ENCODE peak calls at places on chromosomes 6 and 20, in seven cellular contexts. V, P, I, H, J, B and X are unnamed samples. For H3K4me1, the result is how much of the 10 kb centered on the place peaks cover.

GRCh38 chr6:78746457-78746856 is 120.9 kb upstream of the IRAK1BP1 start:
- DNase-seq in V (no peak), P (no peak), I (no peak), H (no peak), J (no peak), B (no peak), X (no peak)

GRCh38 chr20:37803476-37804307 is 99.2 kb upstream of the VSTM2L start:
- DNase-seq in V (no peak), P (no peak), I (no peak), H (no peak), J (no peak), B (no peak), X (no peak)

GRCh38 chr6:40713002-40713719 is 126.0 kb upstream of the LRFN2 start:
- DNase-seq in V (peak), P (no peak), I (no peak), H (no peak), J (no peak), B (no peak), X (no peak)

GRCh38 chr20:45867811-45868176 is 10.4 kb downstream of the ZSWIM3 start:
- DNase-seq in V (no peak), P (no peak), I (no peak), H (no peak), J (no peak), B (no peak), X (no peak)

GRCh38 chr6:90403489-90404381 is 107.1 kb upstream of the BACH2 start:
- DNase-seq in V (no peak), P (no peak), I (peak), H (peak), J (peak), B (no peak), X (no peak)

GRCh38 chr6:139114741-139115140 is 20.1 kb upstream of the HECA start:
- DNase-seq in V (no peak), P (no peak), I (no peak), H (no peak), J (no peak), B (no peak), X (no peak)

GRCh38 chr6:112927641-112928040 is 580.5 kb downstream of the RFPL4B start:
- DNase-seq in V (no peak), P (no peak), I (no peak), H (no peak), J (no peak), B (no peak), X (no peak)

GRCh38 chr6:52087498-52087999 is at the start of gene PKHD1:
- DNase-seq in V (peak), P (no peak), I (no peak), H (no peak), J (no peak), B (peak), X (no peak)

GRCh38 chr6:150238294-150238693 is 95.5 kb downstream of the PPP1R14C start:
- DNase-seq in V (no peak), P (peak), I (peak), H (no peak), J (no peak), B (no peak), X (peak)

DNA sequence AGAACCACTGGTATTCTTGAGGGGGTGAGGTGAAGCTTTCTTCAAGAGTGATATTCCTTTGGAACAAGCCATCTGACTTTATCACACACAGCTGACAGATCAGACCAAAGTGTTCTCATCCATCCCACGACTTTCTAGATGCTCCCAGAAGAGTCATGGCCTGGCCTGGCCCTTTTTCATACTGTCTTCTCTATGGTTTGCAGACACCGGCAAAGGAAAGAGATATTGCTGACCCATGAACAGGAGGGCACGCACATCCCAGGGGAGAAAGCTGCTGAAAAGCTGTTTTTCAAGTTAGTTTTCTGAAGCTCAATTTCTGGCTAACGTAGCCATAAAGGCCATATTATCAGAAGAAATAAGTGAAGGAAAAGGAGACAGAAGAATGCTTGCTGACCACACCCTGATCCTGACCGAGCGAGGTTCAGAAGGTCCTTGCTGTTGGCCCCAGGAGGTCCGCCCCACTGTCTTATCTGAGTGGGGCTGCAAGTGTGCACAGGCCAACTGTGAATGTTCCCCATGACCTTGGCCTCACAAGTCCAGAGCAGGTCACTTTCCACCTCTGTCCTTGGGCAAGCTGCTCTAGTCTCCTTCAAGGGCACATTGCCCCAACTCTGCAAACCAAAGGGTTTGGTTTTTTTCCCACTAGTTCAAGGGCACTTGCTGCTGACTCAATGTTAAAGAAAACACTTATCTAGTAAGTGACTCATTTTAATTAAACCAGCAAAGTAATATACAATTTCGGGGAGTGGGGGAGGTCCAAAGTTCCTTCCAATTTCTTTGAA is 2.0 kb downstream of the ACSS1 start:
- DNase-seq in V (no peak), P (no peak), I (peak), H (peak), J (peak), B (no peak), X (no peak)
- H3K4me3 ChIP-seq in V (peak), P (peak), I (peak), H (no peak), J (peak), B (no peak), X (no peak)

DNA sequence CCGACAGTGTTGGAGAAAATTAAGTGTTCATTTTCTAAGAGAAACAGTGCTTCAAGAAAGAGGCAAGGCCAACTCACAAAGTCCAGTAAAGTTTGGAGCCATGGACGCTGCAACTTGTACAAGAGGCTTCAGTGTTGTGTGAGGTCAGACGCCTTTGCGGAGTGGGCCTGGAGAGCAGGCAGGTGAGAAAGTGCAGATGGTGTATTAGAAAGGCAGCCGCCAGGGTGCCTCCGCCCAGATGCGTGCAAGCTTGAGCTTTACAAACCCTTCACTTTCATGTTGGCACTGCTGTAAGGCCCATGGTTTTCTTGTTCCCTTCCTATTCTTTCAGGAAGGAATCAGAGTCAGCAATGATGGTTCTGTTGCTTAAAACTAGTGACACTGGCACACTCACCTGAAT is 25.4 kb upstream of the EXOC2 start:
- DNase-seq in V (no peak), P (no peak), I (no peak), H (no peak), J (no peak), B (no peak), X (no peak)
- H3K4me1 ChIP-seq in V (under half), P (under half), I (under half), H (under half), J (under half), B (under half), X (under half)

GRCh38 chr20:61753987-61754956 is 311.4 kb downstream of the TAF4 start:
- DNase-seq in V (no peak), P (peak), I (no peak), H (no peak), J (no peak), B (no peak), X (peak)
- H3K4me3 ChIP-seq in V (no peak), P (no peak), I (no peak), H (no peak), J (no peak), B (no peak), X (no peak)

DNA sequence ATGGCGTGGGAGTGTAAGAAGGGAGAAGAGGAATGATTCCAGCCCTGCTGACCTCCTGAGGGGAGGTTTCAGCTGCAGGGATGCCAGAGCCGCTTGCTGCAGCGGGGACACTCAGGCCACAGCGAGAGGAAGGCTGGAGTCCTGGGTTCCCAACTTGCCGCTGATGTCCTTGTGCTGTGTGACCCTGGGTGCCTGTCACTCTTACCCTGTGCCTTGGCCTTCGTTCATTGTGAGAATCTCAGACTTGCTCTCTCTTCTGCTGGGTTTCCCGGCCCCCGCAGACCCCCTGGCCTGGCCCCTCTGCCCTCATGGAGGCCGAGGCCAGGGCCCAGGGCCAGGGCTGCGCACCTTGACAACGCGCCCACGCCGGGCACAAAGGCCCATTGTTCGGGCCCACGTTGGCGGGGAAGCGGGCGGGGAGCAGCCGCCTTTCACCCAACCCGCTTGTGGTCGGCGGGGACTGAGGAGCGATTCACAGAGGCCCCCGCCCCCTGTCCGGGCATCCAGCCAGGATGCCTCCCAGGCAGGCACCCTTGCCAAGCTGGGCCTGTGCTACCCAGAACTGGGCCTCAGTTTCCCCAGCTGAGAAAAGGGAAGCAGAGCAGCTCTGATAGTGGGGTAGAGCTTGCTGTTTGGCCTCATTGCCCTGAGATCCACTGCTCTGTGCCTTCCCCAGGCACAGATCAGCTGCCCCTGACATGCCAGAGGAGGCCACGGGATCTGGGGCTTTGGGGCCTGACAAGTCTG is 52.4 kb downstream of the CEBPB start:
- DNase-seq in V (no peak), P (no peak), I (no peak), H (no peak), J (no peak), B (no peak), X (no peak)
- H3K4me1 ChIP-seq in V (under half), P (under half), I (under half), H (under half), J (under half), B (under half), X (under half)

DNA sequence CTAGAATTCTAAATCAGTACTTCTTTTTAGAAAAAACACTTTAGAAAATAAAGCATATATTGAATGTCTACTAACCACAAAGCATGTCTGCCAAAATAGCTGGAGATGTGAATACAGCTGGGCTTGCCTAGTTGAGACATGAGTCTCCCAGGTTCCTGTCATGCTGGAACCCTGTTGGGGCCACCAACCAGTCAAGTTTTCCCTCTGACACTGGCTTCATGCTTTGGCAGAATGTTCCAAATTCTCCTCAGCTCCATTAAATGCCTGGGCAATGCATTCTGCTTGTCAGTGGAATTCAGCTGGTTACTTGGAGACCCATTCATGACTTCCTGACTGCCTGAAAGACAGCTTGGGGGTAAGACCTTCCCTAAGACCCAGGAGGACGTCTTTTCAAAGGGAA is 87.2 kb downstream of the PRND start:
- DNase-seq in V (no peak), P (no peak), I (no peak), H (no peak), J (no peak), B (no peak), X (no peak)
- H3K4me3 ChIP-seq in V (no peak), P (no peak), I (no peak), H (no peak), J (no peak), B (no peak), X (no peak)

GRCh38 chr6:106623039-106623438 is 6.3 kb downstream of the RTN4IP1 start:
- DNase-seq in V (no peak), P (no peak), I (no peak), H (no peak), J (no peak), B (no peak), X (no peak)

GRCh38 chr6:106619223-106619622 is 10.1 kb downstream of the RTN4IP1 start:
- DNase-seq in V (no peak), P (no peak), I (no peak), H (no peak), J (no peak), B (no peak), X (no peak)

GRCh38 chr6:106626485-106626884 is 2.8 kb downstream of the RTN4IP1 start:
- DNase-seq in V (no peak), P (no peak), I (no peak), H (no peak), J (no peak), B (no peak), X (no peak)

GRCh38 chr6:106620931-106621672 is 8.2 kb downstream of the RTN4IP1 start:
- DNase-seq in V (no peak), P (no peak), I (no peak), H (no peak), J (no peak), B (no peak), X (no peak)

DNA sequence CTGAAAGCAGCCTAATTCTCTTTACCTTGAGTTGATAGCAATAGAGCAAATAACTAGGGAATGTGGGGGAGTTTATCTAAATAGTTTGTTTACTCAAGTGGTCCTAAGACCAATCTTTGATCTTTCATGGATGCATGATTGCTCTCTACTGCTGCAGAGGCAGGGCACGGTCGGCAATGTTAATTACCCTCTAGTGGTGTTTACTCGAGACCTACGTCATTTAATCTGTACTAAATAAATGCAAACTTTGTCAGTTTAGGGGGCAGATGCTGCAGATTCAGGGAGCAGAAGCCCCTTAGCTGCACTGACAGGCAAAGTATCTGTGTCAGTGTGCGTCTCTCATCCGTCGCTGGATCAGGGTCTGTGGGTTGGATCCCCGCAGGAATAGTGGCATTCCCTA is 6.9 kb downstream of the RTN4IP1 start:
- DNase-seq in V (no peak), P (no peak), I (no peak), H (no peak), J (no peak), B (no peak), X (no peak)
- H3K4me1 ChIP-seq in V (under half), P (under half), I (under half), H (under half), J (under half), B (under half), X (under half)

DNA sequence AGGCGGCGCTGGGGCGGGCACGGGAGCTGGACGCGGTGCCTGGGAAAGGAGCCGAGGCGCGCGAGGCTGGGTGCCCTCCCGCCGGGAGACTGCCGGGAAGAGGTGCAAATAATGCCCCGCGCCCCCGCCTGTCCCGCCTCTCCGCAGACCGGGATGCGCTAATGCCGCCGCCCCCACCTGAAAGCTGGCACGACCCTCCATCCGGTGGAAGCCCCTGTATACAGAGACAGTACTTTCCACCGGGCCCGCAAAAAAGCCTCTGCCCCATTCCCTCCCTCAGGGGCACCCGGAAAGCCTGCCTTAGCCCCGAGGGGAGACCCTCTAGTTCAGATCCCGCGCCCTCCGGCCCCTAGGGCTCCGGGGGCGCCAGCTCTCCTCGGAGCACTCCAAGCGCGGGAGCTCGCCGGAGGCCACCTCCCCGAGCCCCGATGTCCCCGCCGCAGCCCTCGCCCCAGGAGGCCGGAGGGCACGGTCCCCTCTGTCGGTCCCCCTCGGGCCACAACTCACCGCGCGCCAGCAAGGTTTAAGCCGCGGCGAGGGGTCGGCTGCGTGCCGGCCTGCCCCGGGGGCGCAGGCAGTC is 1.2 kb downstream of the GRM4 start:
- DNase-seq in V (no peak), P (peak), I (no peak), H (no peak), J (no peak), B (no peak), X (peak)
- H3K4me3 ChIP-seq in V (no peak), P (peak), I (peak), H (no peak), J (peak), B (peak), X (peak)

GRCh38 chr20:33664762-33665144 is 2.0 kb upstream of the ACTL10 start:
- DNase-seq in V (no peak), P (no peak), I (no peak), H (no peak), J (no peak), B (no peak), X (no peak)
- H3K4me1 ChIP-seq in V (under half), P (under half), I (under half), H (under half), J (under half), B (under half), X (under half)

GRCh38 chr20:4574356-4574690 is 147.4 kb upstream of the PRND start:
- DNase-seq in V (no peak), P (no peak), I (no peak), H (no peak), J (no peak), B (no peak), X (no peak)
- H3K4me3 ChIP-seq in V (no peak), P (no peak), I (no peak), H (no peak), J (no peak), B (peak), X (no peak)